ENCODE peak calls at places on chromosomes 3 and 15, in eight cellular contexts. P is SK-N-SH, M is PC-3, J is astrocyte of the spinal cord, N is Peyer's patch, S is WTC11, V is fibroblast of lung, A is AG09319. T is an unnamed sample.

GRCh38 chr15:65328506-65329297 is 24.2 kb downstream of the RNU5B-1 start:
- DNase-seq in P (peak), M (no peak), J (no peak), N (no peak), S (no peak), V (no peak), A (no peak), T (no peak)

GRCh38 chr3:98565843-98566242 is 27.6 kb downstream of the CPOX start:
- DNase-seq in P (no peak), M (no peak), J (no peak), N (no peak), S (no peak), V (no peak), A (no peak), T (no peak)

GRCh38 chr15:74913041-74913440 is 6.4 kb upstream of the FAM219B start:
- DNase-seq in P (no peak), M (peak), J (no peak), N (no peak), S (no peak), V (no peak), A (no peak), T (peak)

GRCh38 chr15:97504031-97504430 is 456.5 kb upstream of the ARRDC4 start:
- DNase-seq in P (no peak), M (peak), J (peak), N (no peak), S (no peak), V (peak), A (no peak), T (no peak)

GRCh38 chr15:50906954-50907865 is 1.3 kb upstream of the AP4E1 start:
- DNase-seq in P (peak), M (peak), J (no peak), N (no peak), S (no peak), V (no peak), A (no peak), T (no peak)

GRCh38 chr3:133938770-133939495 is 43.3 kb upstream of the RAB6B start:
- DNase-seq in P (no peak), M (peak), J (no peak), N (no peak), S (no peak), V (peak), A (no peak), T (no peak)

GRCh38 chr15:45583731-45584639 is 3.2 kb upstream of the BLOC1S6 start:
- DNase-seq in P (no peak), M (no peak), J (no peak), N (no peak), S (no peak), V (no peak), A (no peak), T (no peak)

GRCh38 chr15:100336061-100336460 is 5.7 kb downstream of the ADAMTS17 start:
- DNase-seq in P (no peak), M (no peak), J (no peak), N (no peak), S (no peak), V (no peak), A (no peak), T (no peak)

GRCh38 chr15:89071471-89071870 is 16.8 kb upstream of the ABHD2 start:
- DNase-seq in P (no peak), M (no peak), J (no peak), N (no peak), S (no peak), V (no peak), A (no peak), T (no peak)

GRCh38 chr3:4963669-4964589 is 15.3 kb upstream of the BHLHE40 start:
- DNase-seq in P (no peak), M (no peak), J (no peak), N (no peak), S (no peak), V (no peak), A (no peak), T (no peak)

GRCh38 chr15:57255751-57256150 is 120.6 kb upstream of the CGNL1 start:
- DNase-seq in P (no peak), M (no peak), J (no peak), N (no peak), S (no peak), V (no peak), A (no peak), T (no peak)

GRCh38 chr15:85744636-85745422 is 49.9 kb downstream of the KLHL25 start:
- DNase-seq in P (peak), M (no peak), J (no peak), N (no peak), S (no peak), V (no peak), A (no peak), T (no peak)

GRCh38 chr15:82641129-82641798 is 5.9 kb downstream of the CPEB1 start:
- DNase-seq in P (no peak), M (no peak), J (no peak), N (no peak), S (no peak), V (no peak), A (no peak), T (no peak)

GRCh38 chr3:31634485-31634884 is 101.8 kb downstream of the STT3B start:
- DNase-seq in P (peak), M (peak), J (peak), N (no peak), S (no peak), V (no peak), A (peak), T (peak)

GRCh38 chr3:178618197-178618596 is 82.0 kb downstream of the KCNMB2 start:
- DNase-seq in P (no peak), M (no peak), J (no peak), N (no peak), S (no peak), V (peak), A (no peak), T (no peak)

GRCh38 chr3:169390310-169390731 is 273.2 kb downstream of the MECOM start:
- DNase-seq in P (no peak), M (peak), J (no peak), N (no peak), S (no peak), V (no peak), A (no peak), T (no peak)

GRCh38 chr15:94107652-94108051 is 123.7 kb upstream of the MCTP2 start:
- DNase-seq in P (no peak), M (no peak), J (no peak), N (no peak), S (no peak), V (no peak), A (no peak), T (no peak)

GRCh38 chr15:85047271-85047948 is 65.8 kb downstream of the PDE8A start:
- DNase-seq in P (no peak), M (peak), J (peak), N (no peak), S (no peak), V (peak), A (peak), T (peak)

GRCh38 chr3:194124221-194124620 is 11.7 kb upstream of the HES1 start:
- DNase-seq in P (no peak), M (no peak), J (no peak), N (no peak), S (no peak), V (no peak), A (no peak), T (no peak)

GRCh38 chr15:73686781-73687256 is 2.6 kb downstream of the CD276 start:
- DNase-seq in P (no peak), M (peak), J (peak), N (no peak), S (no peak), V (peak), A (peak), T (peak)

GRCh38 chr15:73694419-73694818 is 10.2 kb downstream of the CD276 start:
- DNase-seq in P (no peak), M (no peak), J (peak), N (peak), S (no peak), V (peak), A (no peak), T (no peak)

GRCh38 chr15:73695773-73696640 is 11.8 kb downstream of the CD276 start:
- DNase-seq in P (no peak), M (peak), J (no peak), N (peak), S (no peak), V (no peak), A (no peak), T (no peak)

GRCh38 chr15:73688455-73688854 is 4.3 kb downstream of the CD276 start:
- DNase-seq in P (peak), M (no peak), J (no peak), N (no peak), S (no peak), V (no peak), A (no peak), T (no peak)

GRCh38 chr15:73691398-73691797 is 7.2 kb downstream of the CD276 start:
- DNase-seq in P (no peak), M (peak), J (peak), N (no peak), S (peak), V (peak), A (peak), T (peak)
- TF ChIP-seq CTCF in P (no peak), M (no peak), J (peak), N (no peak), S (no peak), V (peak), A (no peak), T (peak)

DNA sequence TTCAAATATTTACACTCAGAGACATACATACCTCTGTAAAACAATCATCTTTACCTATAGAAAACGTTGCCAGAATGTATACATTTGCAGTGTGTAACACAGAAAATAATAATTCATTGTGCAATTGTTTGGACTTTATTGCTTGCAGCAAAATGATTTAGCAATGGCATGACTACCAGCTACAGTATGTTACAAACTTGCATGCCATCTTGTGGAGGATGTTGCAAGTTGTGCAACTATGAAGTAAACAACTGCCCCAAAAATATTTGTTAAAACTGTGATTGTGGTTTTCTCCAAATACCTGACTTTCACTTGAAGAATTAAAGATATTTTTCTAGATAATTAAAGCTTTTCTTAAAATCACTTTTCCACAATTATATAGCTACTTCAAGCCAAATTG is 27.1 kb upstream of the C3orf49 start:
- DNase-seq in P (no peak), M (peak), J (peak), N (no peak), S (no peak), V (peak), A (peak), T (peak)
- TF ChIP-seq CTCF in P (peak), M (peak), J (peak), N (peak), S (no peak), V (peak), A (peak), T (peak)

GRCh38 chr3:172034786-172035685 is 4.3 kb upstream of the FNDC3B start:
- DNase-seq in P (peak), M (peak), J (no peak), N (no peak), S (peak), V (no peak), A (no peak), T (peak)
- TF ChIP-seq CTCF in P (peak), M (peak), J (peak), N (peak), S (no peak), V (peak), A (peak), T (peak)

GRCh38 chr3:54538346-54538745 is 389.5 kb downstream of the LRTM1 start:
- DNase-seq in P (peak), M (no peak), J (no peak), N (no peak), S (peak), V (no peak), A (no peak), T (no peak)
- TF ChIP-seq CTCF in P (no peak), M (no peak), J (no peak), N (no peak), S (peak), V (no peak), A (peak), T (no peak)

DNA sequence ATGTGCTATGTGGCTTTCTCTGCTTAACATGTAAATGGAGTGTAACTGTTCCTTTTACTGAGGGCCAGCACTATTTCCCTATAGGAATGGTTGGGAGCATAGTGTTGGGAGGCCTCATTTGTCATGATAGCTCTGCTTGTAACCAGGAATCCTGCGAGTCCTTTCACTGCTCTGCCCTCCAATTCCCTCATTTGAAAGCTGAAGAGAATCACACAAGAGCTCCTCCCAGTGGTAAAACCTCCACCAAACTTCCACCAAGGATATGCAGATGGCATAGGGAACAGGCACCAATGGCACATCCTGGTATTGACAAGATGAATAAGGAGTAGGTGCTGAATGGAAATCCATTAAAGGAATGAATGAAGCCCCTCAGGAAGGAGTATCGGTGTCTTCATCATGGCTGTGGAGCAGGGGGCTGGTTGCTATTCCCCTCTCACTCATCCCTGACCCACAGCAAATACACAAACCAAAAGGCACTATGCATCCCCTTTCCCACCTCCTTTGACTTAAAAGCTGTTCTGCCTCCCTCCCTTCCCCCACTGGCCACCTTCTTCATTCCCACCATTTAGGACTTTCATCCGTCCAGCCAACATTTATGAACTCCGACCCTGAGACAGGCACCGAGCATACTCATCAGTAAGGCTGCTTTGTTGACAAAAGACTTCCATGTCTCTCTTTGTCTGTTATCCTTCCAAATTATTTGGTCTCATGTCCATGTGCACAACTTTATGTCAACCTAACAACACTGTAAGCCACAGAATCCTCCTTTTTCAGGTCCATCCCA is 560.8 kb downstream of the FOXP1 start:
- DNase-seq in P (no peak), M (peak), J (peak), N (no peak), S (peak), V (peak), A (no peak), T (peak)
- TF ChIP-seq CTCF in P (peak), M (peak), J (peak), N (no peak), S (no peak), V (peak), A (no peak), T (peak)

GRCh38 chr15:48963524-48964113 is at the start of gene SHC4:
- DNase-seq in P (peak), M (peak), J (peak), N (peak), S (peak), V (peak), A (no peak), T (peak)
- TF ChIP-seq CTCF in P (peak), M (peak), J (peak), N (no peak), S (no peak), V (peak), A (peak), T (peak)

GRCh38 chr3:157103280-157103679 is 56.7 kb downstream of the CCNL1 start:
- DNase-seq in P (no peak), M (no peak), J (no peak), N (no peak), S (no peak), V (no peak), A (no peak), T (no peak)
- TF ChIP-seq CTCF in P (no peak), M (no peak), J (no peak), N (no peak), S (no peak), V (no peak), A (no peak), T (no peak)